ENCODE peak calls at places on chromosomes 4 and X, in eight cellular contexts. M, X, E, Z, Y, Q, C and F are unnamed samples.

GRCh38 chr4:14149469-14150030 is 522.0 kb upstream of the BOD1L1 start:
- DNase-seq in M (no peak), E (no peak), Y (no peak), C (no peak), X (no peak), Z (no peak), Q (no peak), F (no peak)

GRCh38 chr4:139171878-139172691 is 4.9 kb downstream of the ELF2 start:
- DNase-seq in X (no peak), Y (no peak), C (peak; percentile 46), Z (no peak), E (no peak), M (no peak), Q (no peak), F (no peak)

GRCh38 chrX:41686788-41687187 is 2.0 kb upstream of the GPR34 start:
- DNase-seq in Q (no peak), Z (no peak), X (no peak), E (no peak), Y (no peak), M (no peak), C (no peak), F (no peak)

GRCh38 chrX:42269186-42269585 is 345.8 kb upstream of the CASK start:
- DNase-seq in E (no peak), M (no peak), X (no peak), C (peak; percentile 1), Y (no peak), Q (no peak), Z (no peak), F (no peak)

GRCh38 chr4:53905935-53906377 is 158.4 kb downstream of the CHIC2 start:
- DNase-seq in Z (no peak), E (peak; percentile 20), Q (peak; percentile 48), X (peak; percentile 61), M (no peak), C (peak; percentile 58), Y (no peak), F (no peak)

GRCh38 chr4:16524911-16525574 is 298.8 kb upstream of the TAPT1 start:
- DNase-seq in Q (peak; percentile 77), X (no peak), M (no peak), C (peak; percentile 80), Y (no peak), Z (peak; percentile 40), E (no peak), F (no peak)

GRCh38 chr4:80201326-80202151 is 4.2 kb downstream of the PRDM8 start:
- DNase-seq in Y (peak; percentile 31), E (no peak), Q (peak; percentile 23), Z (no peak), C (no peak), M (peak; percentile 66), X (no peak), F (no peak)

GRCh38 chr4:2045518-2045951 is 13.6 kb upstream of the NAT8L start:
- DNase-seq in E (no peak), M (no peak), Z (no peak), C (no peak), Q (no peak), X (no peak), Y (no peak), F (peak; percentile 8)

GRCh38 chr4:121155893-121156292 is 8.2 kb downstream of the TNIP3 start:
- DNase-seq in E (no peak), C (peak; percentile 82), Y (no peak), Z (peak; percentile 79), Q (peak; percentile 87), X (no peak), M (no peak), F (no peak)

GRCh38 chrX:20988118-20988517 is 386.1 kb upstream of the CNKSR2 start:
- DNase-seq in Q (peak; percentile 14), X (no peak), M (no peak), E (no peak), Y (no peak), C (peak; percentile 14), Z (no peak), F (no peak)